ENCODE peak calls at places on chromosome 6, in ten cellular contexts. S, V, Q, N, A, M, J, O, R and K are unnamed samples.

GRCh38 chr6:52328303-52328662 is 33.7 kb upstream of the PAQR8 start:
- DNase-seq in A (no peak), J (no peak), R (no peak), V (no peak), N (no peak), Q (no peak), M (no peak), O (no peak), S (no peak), K (no peak)

GRCh38 chr6:18753071-18753470 is 365.9 kb downstream of the RNF144B start:
- DNase-seq in N (no peak), O (no peak), A (no peak), M (no peak), Q (no peak), S (no peak), R (no peak), V (no peak), J (no peak), K (no peak)

GRCh38 chr6:133160531-133160930 is 80.6 kb upstream of the EYA4 start:
- DNase-seq in S (no peak), Q (no peak), V (no peak), M (peak; percentile 28), A (peak; percentile 1), J (no peak), R (no peak), N (no peak), O (no peak), K (no peak)

GRCh38 chr6:34331361-34332050 is 61.0 kb downstream of the NUDT3 start:
- DNase-seq in A (peak; percentile 24), J (no peak), N (no peak), O (no peak), R (no peak), V (no peak), S (no peak), Q (no peak), M (no peak), K (no peak)

GRCh38 chr6:88459224-88459623 is 293.1 kb upstream of the CNR1 start:
- DNase-seq in S (no peak), N (no peak), R (no peak), Q (no peak), V (no peak), J (no peak), O (no peak), M (no peak), A (no peak), K (no peak)

GRCh38 chr6:127716425-127716930 is 139.5 kb downstream of the C6orf58 start:
- DNase-seq in O (no peak), Q (no peak), M (no peak), J (no peak), R (no peak), V (no peak), A (no peak), S (no peak), N (no peak), K (no peak)

GRCh38 chr6:157432231-157432630 is 51.2 kb downstream of the ZDHHC14 start:
- DNase-seq in A (no peak), M (no peak), N (peak; percentile 1), S (no peak), V (no peak), O (no peak), J (no peak), R (no peak), Q (no peak), K (no peak)

GRCh38 chr6:13425270-13425905 is 62.0 kb downstream of the GFOD1 start:
- DNase-seq in Q (no peak), V (no peak), N (no peak), M (no peak), A (no peak), R (no peak), O (no peak), S (no peak), J (no peak), K (no peak)

GRCh38 chr6:168004023-168004422 is 6.6 kb downstream of the KIF25 start:
- DNase-seq in Q (no peak), N (no peak), J (no peak), V (no peak), M (no peak), A (no peak), O (no peak), S (no peak), R (no peak), K (no peak)

GRCh38 chr6:166955865-166956443 is 396 bp downstream of the RNASET2 start:
- DNase-seq in V (no peak), R (no peak), S (no peak), N (peak; percentile 24), A (peak; percentile 33), M (no peak), J (no peak), Q (no peak), O (no peak), K (no peak)

GRCh38 chr6:105965042-105965760 is 120.9 kb upstream of the PRDM1 start:
- DNase-seq in Q (no peak), N (no peak), O (no peak), V (no peak), J (no peak), S (no peak), M (no peak), A (no peak), R (no peak), K (no peak)

GRCh38 chr6:71228461-71229041 is 60.1 kb upstream of the OGFRL1 start:
- DNase-seq in N (no peak), O (no peak), R (no peak), A (peak; percentile 68), V (peak; percentile 18), S (no peak), M (no peak), Q (no peak), J (no peak), K (no peak)

GRCh38 chr6:142756215-142756630 is 188.8 kb downstream of the HIVEP2 start:
- DNase-seq in J (no peak), Q (no peak), A (peak; percentile 81), S (no peak), N (no peak), O (no peak), R (no peak), V (no peak), M (no peak), K (no peak)

GRCh38 chr6:125511809-125512341 is 210.1 kb upstream of the HDDC2 start:
- DNase-seq in J (no peak), M (peak; percentile 12), N (no peak), Q (no peak), V (no peak), A (peak; percentile 72), O (no peak), S (peak; percentile 65), R (no peak), K (no peak)